ENCODE peak calls at places on chromosomes 13 and 19, in four cellular contexts. O, N, V and P are unnamed samples.
A peak's percentile ranks its signal among the peaks of the same experiment; 100 is the strongest.

GRCh38 chr19:28718909-28719308 is 494.0 kb downstream of the UQCRFS1 start:
- DNase-seq in O (no peak), N (no peak), V (no peak), P (no peak)

GRCh38 chr13:42804244-42804868 is 23.0 kb downstream of the FAM216B start:
- DNase-seq in O (no peak), N (no peak), V (no peak), P (no peak)

GRCh38 chr13:114067886-114068722 is 64.3 kb downstream of the RASA3 start:
- DNase-seq in O (no peak), N (peak; percentile 46), V (no peak), P (no peak)

GRCh38 chr19:54938906-54939305 is 8.4 kb downstream of the NLRP7 start:
- DNase-seq in O (no peak), N (no peak), V (no peak), P (no peak)

GRCh38 chr13:113291997-113292862 is 4.8 kb upstream of the LAMP1 start:
- DNase-seq in O (no peak), N (peak; percentile 80), V (peak; percentile 23), P (no peak)

GRCh38 chr19:14553042-14553938 is 18.6 kb downstream of the NDUFB7 start:
- DNase-seq in O (no peak), N (no peak), V (no peak), P (no peak)

GRCh38 chr19:43576479-43576878 is 878 bp downstream of the PINLYP start:
- DNase-seq in O (no peak), N (no peak), V (no peak), P (no peak)

GRCh38 chr13:74204606-74205312 is 70.6 kb upstream of the KLF12 start:
- DNase-seq in O (no peak), N (no peak), V (no peak), P (no peak)

GRCh38 chr13:90919153-90919552 is 428.3 kb upstream of the MIR17HG start:
- DNase-seq in O (no peak), N (no peak), V (no peak), P (no peak)

GRCh38 chr13:93690139-93690538 is 463.5 kb downstream of the GPC6 start:
- DNase-seq in O (no peak), N (no peak), V (peak; percentile 26), P (no peak)

GRCh38 chr19:12478234-12478941 is 6.2 kb downstream of the ZNF709 start:
- DNase-seq in O (no peak), N (no peak), V (no peak), P (no peak)

GRCh38 chr13:98508280-98509074 is 68.4 kb downstream of the STK24 start:
- DNase-seq in O (peak; percentile 30), N (no peak), V (no peak), P (no peak)

GRCh38 chr19:30287973-30288372 is 84.2 kb upstream of the ZNF536 start:
- DNase-seq in O (no peak), N (no peak), V (no peak), P (no peak)

GRCh38 chr13:47508518-47509228 is 492.4 kb downstream of the SUCLA2 start:
- DNase-seq in O (no peak), N (no peak), V (no peak), P (no peak)

GRCh38 chr13:57787058-57787791 is 155.7 kb downstream of the PCDH17 start:
- DNase-seq in O (no peak), N (no peak), V (no peak), P (peak; percentile 31)

GRCh38 chr19:35555301-35556005 is 8.0 kb downstream of the ATP4A start:
- DNase-seq in O (no peak), N (no peak), V (no peak), P (no peak)

GRCh38 chr13:40342461-40342860 is 324.0 kb downstream of the FOXO1 start:
- DNase-seq in O (no peak), N (no peak), V (no peak), P (no peak)

GRCh38 chr13:113021811-113022210 is 52.8 kb downstream of the MCF2L start:
- DNase-seq in O (no peak), N (no peak), V (no peak), P (no peak)

GRCh38 chr19:12800873-12801465 is 631 bp downstream of the PRDX2 start:
- DNase-seq in O (no peak), N (peak; percentile 70), V (no peak), P (no peak)

GRCh38 chr13:97743946-97744345 is 209.5 kb upstream of the IPO5 start:
- DNase-seq in O (no peak), N (no peak), V (no peak), P (no peak)

GRCh38 chr13:102707465-102707864 is 12.6 kb upstream of the METTL21C start:
- DNase-seq in O (peak; percentile 68), N (no peak), V (no peak), P (no peak)

GRCh38 chr19:6233051-6233826 is 46.5 kb downstream of the MLLT1 start:
- DNase-seq in O (no peak), N (peak; percentile 80), V (no peak), P (no peak)

GRCh38 chr19:49929611-49930482 is 543 bp upstream of the NUP62 start:
- DNase-seq in O (peak; percentile 93), N (peak; percentile 95), V (peak; percentile 94), P (peak; percentile 92)
- TF ChIP-seq CTCF in O (no peak), N (no peak), V (peak; percentile 21), P (no peak)

GRCh38 chr19:3880471-3881271 is at the start of gene ATCAY:
- DNase-seq in O (no peak), N (no peak), V (peak; percentile 36), P (peak; percentile 93)

GRCh38 chr19:3881272-3882040 is 971 bp downstream of the ATCAY start:
- DNase-seq in O (no peak), N (no peak), V (no peak), P (peak; percentile 52)

GRCh38 chr19:3882041-3882384 is 1.5 kb downstream of the ATCAY start:
- DNase-seq in O (no peak), N (no peak), V (no peak), P (no peak)

GRCh38 chr19:3879656-3880055 is 829 bp upstream of the ATCAY start:
- DNase-seq in O (no peak), N (no peak), V (no peak), P (no peak)
- TF ChIP-seq CTCF in O (no peak), N (no peak), V (peak; percentile 40), P (no peak)

DNA sequence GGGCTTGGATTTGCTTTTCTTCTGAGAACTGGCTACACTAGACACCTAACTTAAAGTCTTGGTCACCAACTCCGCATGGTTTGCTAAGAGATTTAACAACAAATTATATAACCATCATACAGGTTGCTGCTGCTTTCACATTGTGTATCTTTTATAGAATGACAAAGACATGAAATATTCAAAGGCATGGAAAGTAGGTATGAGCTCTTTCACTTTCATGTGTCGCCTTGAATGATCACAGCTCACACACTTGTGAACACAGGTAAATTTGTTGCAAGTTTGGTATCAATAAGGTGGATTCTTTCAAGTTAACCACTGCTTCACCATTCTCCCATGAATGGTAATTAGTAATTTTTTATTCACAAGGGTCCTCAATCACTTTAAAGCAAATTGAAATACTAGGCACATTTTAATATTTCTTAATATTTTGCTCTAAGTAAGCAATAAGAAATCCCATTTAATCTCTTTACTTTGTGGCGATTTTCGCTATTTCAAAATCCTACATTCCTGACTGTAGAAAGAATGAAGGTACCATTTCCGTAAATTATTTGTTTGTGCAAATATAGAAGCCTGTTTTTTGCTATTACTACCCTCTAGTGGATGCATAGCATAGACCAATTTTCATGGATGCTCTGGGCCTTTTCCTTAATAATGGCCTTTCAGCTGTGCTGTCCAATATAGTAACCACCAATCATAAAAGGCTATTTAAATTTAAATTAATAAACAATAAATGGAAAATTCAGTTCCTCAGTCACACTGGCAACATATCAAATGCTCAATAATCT is 45.5 kb upstream of the FREM2 start:
- DNase-seq in O (no peak), N (no peak), V (no peak), P (no peak)
- TF ChIP-seq CTCF in O (peak; percentile 37), N (no peak), V (peak; percentile 51), P (peak; percentile 40)

GRCh38 chr13:81762449-81762848 is 1421.5 kb upstream of the SPRY2 start:
- DNase-seq in O (no peak), N (no peak), V (no peak), P (no peak)
- TF ChIP-seq CTCF in O (no peak), N (no peak), V (no peak), P (no peak)

GRCh38 chr13:35393886-35394285 is 82.6 kb downstream of the MAB21L1 start:
- DNase-seq in O (no peak), N (no peak), V (no peak), P (no peak)
- TF ChIP-seq CTCF in O (no peak), N (no peak), V (no peak), P (no peak)

DNA sequence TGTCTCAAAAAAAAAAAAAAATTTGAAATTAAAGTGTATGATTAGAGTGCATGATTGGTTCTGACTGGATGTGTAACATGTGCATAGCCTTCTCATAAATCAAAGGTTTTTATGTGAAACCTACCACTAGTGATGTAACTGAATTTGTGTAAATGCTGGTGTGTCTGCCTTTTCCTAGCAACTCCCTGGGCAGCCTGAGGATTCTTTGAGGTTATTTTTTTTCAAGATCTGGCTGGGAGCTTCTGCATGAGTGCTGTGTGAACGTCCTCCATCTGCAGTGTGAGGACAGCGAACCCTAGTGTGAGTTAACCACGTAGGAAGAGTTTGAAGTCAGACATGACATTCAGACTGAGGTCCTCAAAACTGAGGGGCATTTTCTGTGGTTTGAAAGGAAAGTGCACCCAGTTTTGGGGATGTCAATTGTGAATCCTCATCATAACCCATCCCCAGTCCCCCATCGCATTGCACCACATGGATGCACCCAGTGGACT is 39.9 kb downstream of the DPRX start:
- DNase-seq in O (no peak), N (no peak), V (no peak), P (no peak)
- TF ChIP-seq CTCF in O (no peak), N (no peak), V (no peak), P (no peak)